ENCODE peak calls at places on chromosomes 3 and 15, in ten cellular contexts. E is C1 segment of cervical spinal cord; D is Calu3; L is astrocyte of the cerebellum; S is RPMI8226; U is cardiac muscle cell; Y is stimulated activated CD8-positive, alpha-beta memory T cell treated with anti-CD3 and anti-CD28 coated beads, Interleukin-2, amount 100 ng/mL, for 1 hour; H is ovary; I is iPS DF 19.7; M is stimulated activated naive CD4-positive, alpha-beta T cell treated with Interleukin-2 at 50 U/mL for 16 hours. N is an unnamed sample.

GRCh38 chr3:32780071-32780734 is 37.6 kb upstream of the TRIM71 start:
- DNase-seq in E (no peak), D (no peak), L (no peak), S (no peak), U (no peak), Y (no peak), H (no peak), I (peak; percentile 59), M (no peak), N (no peak)

GRCh38 chr15:93130111-93130510 is 41.1 kb upstream of the RGMA start:
- DNase-seq in E (no peak), D (no peak), L (no peak), S (no peak), U (no peak), Y (no peak), H (no peak), I (no peak), M (no peak), N (no peak)

GRCh38 chr3:143040264-143040879 is 39.0 kb downstream of the U2SURP start:
- DNase-seq in E (no peak), D (no peak), L (peak; percentile 34), S (no peak), U (peak; percentile 29), Y (no peak), H (no peak), I (no peak), M (no peak), N (no peak)

GRCh38 chr3:70108072-70108471 is 108.5 kb downstream of the SAMMSON start:
- DNase-seq in E (no peak), D (peak; percentile 34), L (no peak), S (peak; percentile 35), U (no peak), Y (no peak), H (no peak), I (peak; percentile 15), M (no peak), N (peak; percentile 66)

GRCh38 chr3:45546636-45547201 is 47.8 kb upstream of the LIMD1 start:
- DNase-seq in E (no peak), D (no peak), L (no peak), S (peak; percentile 48), U (peak; percentile 54), Y (no peak), H (no peak), I (no peak), M (no peak), N (peak; percentile 41)

GRCh38 chr3:117114517-117115265 is 405.1 kb downstream of the TUSC7 start:
- DNase-seq in E (no peak), D (no peak), L (peak; percentile 5), S (no peak), U (no peak), Y (no peak), H (no peak), I (no peak), M (no peak), N (no peak)

GRCh38 chr3:37054370-37054769 is 61.1 kb downstream of the MLH1 start:
- DNase-seq in E (no peak), D (no peak), L (no peak), S (no peak), U (peak; percentile 13), Y (no peak), H (no peak), I (no peak), M (no peak), N (no peak)

GRCh38 chr3:39639344-39640236 is 169.8 kb upstream of the MYRIP start:
- DNase-seq in E (no peak), D (peak; percentile 63), L (peak; percentile 83), S (no peak), U (no peak), Y (no peak), H (no peak), I (peak; percentile 15), M (no peak), N (no peak)

GRCh38 chr3:186949281-186949982 is 19.1 kb downstream of the ST6GAL1 start:
- DNase-seq in E (no peak), D (no peak), L (no peak), S (no peak), U (no peak), Y (no peak), H (no peak), I (no peak), M (no peak), N (no peak)

GRCh38 chr3:29513236-29513635 is 232.4 kb downstream of the RBMS3 start:
- DNase-seq in E (no peak), D (no peak), L (no peak), S (peak; percentile 23), U (no peak), Y (no peak), H (no peak), I (no peak), M (no peak), N (no peak)

GRCh38 chr3:111616417-111617105 is 21.4 kb upstream of the ZBED2 start:
- DNase-seq in E (no peak), D (peak; percentile 67), L (no peak), S (peak; percentile 13), U (no peak), Y (peak; percentile 23), H (no peak), I (no peak), M (peak; percentile 79), N (no peak)

GRCh38 chr3:126849768-126850167 is 133.1 kb upstream of the PLXNA1 start:
- DNase-seq in E (no peak), D (no peak), L (no peak), S (no peak), U (no peak), Y (no peak), H (no peak), I (no peak), M (no peak), N (no peak)

GRCh38 chr3:148971819-148972218 is 19.5 kb upstream of the GYG1 start:
- DNase-seq in E (no peak), D (no peak), L (peak; percentile 63), S (no peak), U (no peak), Y (no peak), H (peak; percentile 86), I (no peak), M (no peak), N (peak; percentile 71)

GRCh38 chr3:112308151-112308911 is 14.3 kb upstream of the SLC9C1 start:
- DNase-seq in E (no peak), D (no peak), L (no peak), S (no peak), U (peak; percentile 76), Y (no peak), H (peak; percentile 46), I (no peak), M (no peak), N (peak; percentile 67)

GRCh38 chr3:47431225-47431624 is 44.5 kb downstream of the SCAP start:
- DNase-seq in E (no peak), D (no peak), L (no peak), S (no peak), U (no peak), Y (no peak), H (no peak), I (no peak), M (no peak), N (no peak)

GRCh38 chr15:85813234-85813633 is 18.5 kb upstream of the KLHL25 start:
- DNase-seq in E (no peak), D (no peak), L (no peak), S (no peak), U (no peak), Y (no peak), H (no peak), I (no peak), M (no peak), N (no peak)

GRCh38 chr3:38582316-38582715 is 67.2 kb downstream of the SCN5A start:
- DNase-seq in E (no peak), D (no peak), L (no peak), S (no peak), U (no peak), Y (no peak), H (no peak), I (no peak), M (no peak), N (no peak)

GRCh38 chr15:95826388-95826781 is 504.1 kb upstream of the NR2F2 start:
- DNase-seq in E (no peak), D (no peak), L (no peak), S (no peak), U (no peak), Y (no peak), H (no peak), I (no peak), M (peak; percentile 0), N (no peak)

GRCh38 chr3:13886593-13887129 is 6.8 kb upstream of the WNT7A start:
- DNase-seq in E (no peak), D (no peak), L (no peak), S (no peak), U (no peak), Y (no peak), H (no peak), I (no peak), M (no peak), N (peak; percentile 1)

GRCh38 chr3:72664171-72664570 is 184.1 kb downstream of the SHQ1 start:
- DNase-seq in E (no peak), D (no peak), L (no peak), S (no peak), U (no peak), Y (no peak), H (no peak), I (no peak), M (no peak), N (no peak)

GRCh38 chr15:70504988-70505387 is 258.4 kb downstream of the UACA start:
- DNase-seq in E (no peak), D (no peak), L (no peak), S (no peak), U (no peak), Y (no peak), H (no peak), I (no peak), M (no peak), N (no peak)

GRCh38 chr15:33145447-33145846 is 49.1 kb downstream of the FMN1 start:
- DNase-seq in E (no peak), D (no peak), L (no peak), S (no peak), U (no peak), Y (no peak), H (no peak), I (no peak), M (no peak), N (no peak)

GRCh38 chr3:159172473-159172872 is 370.6 kb downstream of the MFSD1 start:
- DNase-seq in E (no peak), D (no peak), L (no peak), S (no peak), U (no peak), Y (no peak), H (no peak), I (no peak), M (no peak), N (no peak)